ENCODE peak calls at places on chromosomes 11 and 22, in eight cellular contexts. W is keratinocyte; H is A549; E is CD8-positive, alpha-beta memory T cell; V is tibial artery; J is HAP-1; O is esophagus muscularis mucosa; D is heart left ventricle. C is an unnamed sample. For H3K4me1, the result is how much of the 10 kb centered on the place peaks cover.

GRCh38 chr11:22244986-22245592 is 52.2 kb downstream of the ANO5 start:
- DNase-seq in W (no peak), H (peak), E (no peak), V (no peak), J (peak), O (no peak), D (peak), C (no peak)

GRCh38 chr11:35529971-35530495 is 4.6 kb upstream of the PAMR1 start:
- DNase-seq in W (no peak), H (no peak), E (no peak), V (no peak), J (no peak), O (no peak), D (peak), C (no peak)

GRCh38 chr22:24442352-24442744 is 14.9 kb downstream of the ADORA2A start:
- DNase-seq in W (no peak), H (no peak), E (no peak), V (no peak), J (no peak), O (no peak), D (no peak), C (no peak)

GRCh38 chr11:113141010-113141409 is 173.4 kb upstream of the TTC12 start:
- DNase-seq in W (no peak), H (no peak), E (no peak), V (no peak), J (no peak), O (no peak), D (no peak), C (no peak)

GRCh38 chr11:66073669-66074068 is 3.6 kb downstream of the PACS1 start:
- DNase-seq in W (no peak), H (no peak), E (no peak), V (no peak), J (no peak), O (no peak), D (no peak), C (no peak)

GRCh38 chr11:69075421-69076128 is 26.8 kb downstream of the TPCN2 start:
- DNase-seq in W (no peak), H (no peak), E (no peak), V (peak), J (no peak), O (peak), D (peak), C (no peak)

GRCh38 chr11:65290448-65291165 is 24.1 kb upstream of the CDC42EP2 start:
- DNase-seq in W (no peak), H (peak), E (no peak), V (peak), J (no peak), O (peak), D (peak), C (peak)

GRCh38 chr22:23749747-23750373 is 1.1 kb downstream of the ZNF70 start:
- DNase-seq in W (no peak), H (no peak), E (no peak), V (no peak), J (no peak), O (no peak), D (no peak), C (no peak)

GRCh38 chr22:50548913-50549790 is 3.5 kb downstream of the KLHDC7B start:
- DNase-seq in W (no peak), H (no peak), E (no peak), V (no peak), J (no peak), O (no peak), D (no peak), C (no peak)

GRCh38 chr11:65440831-65441499 is 18.4 kb downstream of the NEAT1 start:
- DNase-seq in W (no peak), H (peak), E (no peak), V (peak), J (no peak), O (no peak), D (no peak), C (peak)

GRCh38 chr11:123586568-123586967 is 67.9 kb downstream of the SCN3B start:
- DNase-seq in W (no peak), H (no peak), E (no peak), V (no peak), J (no peak), O (no peak), D (no peak), C (no peak)

GRCh38 chr22:27686534-27686933 is 115.0 kb downstream of the MN1 start:
- DNase-seq in W (no peak), H (peak), E (no peak), V (peak), J (no peak), O (no peak), D (peak), C (peak)

GRCh38 chr11:32092581-32093170 is 1.8 kb downstream of the RCN1 start:
- DNase-seq in W (no peak), H (no peak), E (no peak), V (no peak), J (peak), O (no peak), D (no peak), C (no peak)

GRCh38 chr11:122745111-122745510 is 89.6 kb downstream of the UBASH3B start:
- DNase-seq in W (no peak), H (no peak), E (no peak), V (no peak), J (no peak), O (no peak), D (no peak), C (no peak)

GRCh38 chr11:121577106-121577505 is 124.3 kb upstream of the SORL1-AS1 start:
- DNase-seq in W (no peak), H (no peak), E (no peak), V (no peak), J (no peak), O (no peak), D (no peak), C (no peak)

GRCh38 chr11:35304393-35304790 is 115.0 kb downstream of the SLC1A2 start:
- DNase-seq in W (no peak), H (peak), E (no peak), V (no peak), J (no peak), O (no peak), D (no peak), C (no peak)

GRCh38 chr11:65553301-65554001 is 4.7 kb downstream of the LTBP3 start:
- DNase-seq in W (no peak), H (no peak), E (peak), V (no peak), J (no peak), O (no peak), D (no peak), C (no peak)

GRCh38 chr11:5596611-5597201 is at the start of gene TRIM6:
- DNase-seq in W (no peak), H (peak), E (no peak), V (peak), J (peak), O (no peak), D (peak), C (peak)

GRCh38 chr11:63918576-63919171 is 1.7 kb upstream of the RCOR2 start:
- DNase-seq in W (no peak), H (no peak), E (no peak), V (no peak), J (peak), O (no peak), D (no peak), C (no peak)

GRCh38 chr11:45264839-45265515 is 21.2 kb downstream of the SYT13 start:
- DNase-seq in W (no peak), H (peak), E (no peak), V (no peak), J (no peak), O (no peak), D (no peak), C (no peak)

GRCh38 chr11:66070604-66071325 is 693 bp downstream of the PACS1 start:
- DNase-seq in W (no peak), H (no peak), E (peak), V (peak), J (peak), O (no peak), D (peak), C (peak)

GRCh38 chr22:49267996-49268395 is 559.7 kb downstream of the BRD1 start:
- DNase-seq in W (no peak), H (no peak), E (no peak), V (peak), J (no peak), O (no peak), D (no peak), C (no peak)

GRCh38 chr11:12076840-12077534 is 33.4 kb upstream of the MICAL2 start:
- DNase-seq in W (no peak), H (peak), E (no peak), V (no peak), J (no peak), O (no peak), D (no peak), C (no peak)

GRCh38 chr11:12147827-12148226 is 37.4 kb downstream of the MICAL2 start:
- DNase-seq in W (no peak), H (no peak), E (no peak), V (peak), J (no peak), O (no peak), D (no peak), C (peak)

GRCh38 chr22:35218079-35218478 is 39.2 kb upstream of the HMGXB4 start:
- DNase-seq in W (no peak), H (no peak), E (no peak), V (no peak), J (no peak), O (no peak), D (no peak), C (no peak)

GRCh38 chr11:1358286-1358685 is 31.4 kb upstream of the BRSK2 start:
- DNase-seq in W (no peak), H (no peak), E (no peak), V (no peak), J (no peak), O (no peak), D (no peak), C (peak)

GRCh38 chr11:115916596-115916995 is 412.4 kb upstream of the CADM1 start:
- DNase-seq in W (no peak), H (no peak), E (no peak), V (no peak), J (no peak), O (no peak), D (no peak), C (no peak)

GRCh38 chr11:30984442-30984816 is 385.1 kb downstream of the DCDC1 start:
- DNase-seq in W (no peak), H (peak), E (no peak), V (no peak), J (no peak), O (no peak), D (peak), C (no peak)

DNA sequence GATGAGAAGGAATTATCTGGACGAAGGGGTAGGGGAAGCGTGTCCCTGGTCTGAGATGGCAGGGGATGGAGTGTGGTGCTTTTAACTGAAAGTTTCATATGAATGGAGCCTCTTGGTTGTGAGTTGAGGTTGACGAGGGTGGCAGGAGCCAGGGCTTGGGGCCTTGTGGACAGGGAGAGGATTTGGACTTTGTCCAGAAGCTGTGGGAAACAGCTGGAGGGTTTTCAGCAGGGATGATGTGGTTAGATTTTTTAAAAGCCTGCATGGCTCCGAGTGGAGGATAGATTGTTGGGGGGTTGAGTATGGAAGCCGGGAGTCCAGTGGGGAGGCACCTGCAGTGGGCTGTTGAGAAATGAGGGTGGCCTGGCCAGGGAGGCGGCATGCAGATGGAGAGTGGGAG is 24.8 kb downstream of the MYO7A start:
- DNase-seq in W (no peak), H (no peak), E (no peak), V (no peak), J (no peak), O (no peak), D (no peak), C (no peak)
- H3K4me1 ChIP-seq in W (under half), H (under half), E (under half), V (under half), J (under half), O (under half), D (under half), C (under half)

GRCh38 chr22:41844036-41844435 is 11.1 kb downstream of the SREBF2 start:
- DNase-seq in W (no peak), H (no peak), E (no peak), V (no peak), J (no peak), O (no peak), D (no peak), C (no peak)
- H3K4me1 ChIP-seq in W (half or more), H (half or more), E (under half), V (under half), J (under half), O (half or more), D (under half), C (half or more)

GRCh38 chr22:38736257-38736570 is 19.6 kb downstream of the SUN2 start:
- DNase-seq in W (no peak), H (no peak), E (no peak), V (no peak), J (no peak), O (no peak), D (peak), C (no peak)
- H3K4me1 ChIP-seq in W (under half), H (under half), E (under half), V (under half), J (under half), O (under half), D (under half), C (under half)

GRCh38 chr11:73428227-73428626 is 52.0 kb downstream of the RELT start:
- DNase-seq in W (no peak), H (no peak), E (no peak), V (no peak), J (no peak), O (no peak), D (no peak), C (no peak)

GRCh38 chr11:73431431-73431830 is 55.2 kb downstream of the RELT start:
- DNase-seq in W (no peak), H (no peak), E (no peak), V (no peak), J (no peak), O (no peak), D (no peak), C (no peak)

GRCh38 chr11:73426184-73426845 is 50.1 kb downstream of the RELT start:
- DNase-seq in W (no peak), H (no peak), E (no peak), V (no peak), J (no peak), O (no peak), D (no peak), C (no peak)

GRCh38 chr11:73429121-73429740 is 53.0 kb downstream of the RELT start:
- DNase-seq in W (no peak), H (no peak), E (no peak), V (no peak), J (no peak), O (no peak), D (no peak), C (no peak)

GRCh38 chr11:73430326-73430725 is 54.1 kb downstream of the RELT start:
- DNase-seq in W (no peak), H (no peak), E (no peak), V (no peak), J (no peak), O (no peak), D (no peak), C (no peak)
- H3K4me1 ChIP-seq in W (under half), H (under half), E (under half), V (under half), J (under half), O (under half), D (under half), C (under half)

C was measured in left lung.